ENCODE peak calls at places on chromosomes 1 and 21, in seven cellular contexts. K, Z, G, J, V, A and U are unnamed samples.

GRCh38 chr1:26276432-26276838 is 3.5 kb upstream of the SH3BGRL3 start:
- DNase-seq in G (no peak), J (no peak), Z (no peak), A (no peak), K (no peak), V (no peak), U (no peak)

GRCh38 chr1:160400284-160400645 is at the start of gene VANGL2:
- DNase-seq in Z (peak), K (peak), A (no peak), J (peak), G (peak), V (no peak), U (peak)

GRCh38 chr1:20496241-20496661 is 10.2 kb upstream of the CAMK2N1 start:
- DNase-seq in Z (no peak), J (no peak), V (no peak), A (no peak), G (peak), K (no peak), U (no peak)

GRCh38 chr1:203573730-203574129 is 52.9 kb upstream of the ATP2B4 start:
- DNase-seq in J (no peak), A (no peak), G (no peak), K (no peak), V (no peak), Z (no peak), U (no peak)

GRCh38 chr1:63713627-63714481 is 60.0 kb upstream of the ROR1 start:
- DNase-seq in G (peak), K (no peak), A (no peak), V (no peak), Z (no peak), J (no peak), U (no peak)

GRCh38 chr1:36847186-36847585 is 187.1 kb downstream of the GRIK3 start:
- DNase-seq in G (no peak), A (no peak), K (no peak), J (no peak), Z (no peak), V (no peak), U (no peak)

GRCh38 chr21:44920694-44921604 is at the start of gene ITGB2:
- DNase-seq in K (peak), Z (no peak), A (no peak), J (peak), G (no peak), V (no peak), U (no peak)

GRCh38 chr1:194309697-194310096 is 1123.3 kb upstream of the B3GALT2 start:
- DNase-seq in J (no peak), Z (no peak), G (no peak), A (no peak), K (no peak), V (no peak), U (no peak)

GRCh38 chr1:44170281-44170823 is 28.9 kb upstream of the KLF18 start:
- DNase-seq in J (no peak), G (peak), V (no peak), A (no peak), Z (no peak), K (no peak), U (no peak)
- TF ChIP-seq CTCF in J (no peak), G (peak), V (no peak), A (no peak), Z (no peak), K (no peak), U (no peak)

DNA sequence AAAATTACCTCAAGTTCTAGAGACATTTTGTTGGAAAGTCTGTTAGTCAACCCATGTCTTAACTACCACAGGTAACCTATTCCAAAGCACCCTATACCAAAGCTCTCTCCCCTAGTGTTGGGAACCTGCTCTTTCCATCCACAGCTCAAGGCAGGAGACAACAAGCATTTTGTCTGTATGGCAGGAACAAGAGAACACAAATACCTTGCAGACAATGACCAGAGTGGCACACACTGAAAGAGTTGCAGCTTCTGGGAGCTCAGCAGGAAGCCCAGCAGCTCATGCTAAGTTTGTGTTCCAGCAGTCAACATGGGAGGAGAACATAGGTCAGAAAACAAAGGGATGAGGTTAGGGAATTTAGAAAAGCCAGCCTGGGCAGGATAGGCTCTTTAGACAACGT is 300.8 kb downstream of the HHIPL2 start:
- DNase-seq in K (no peak), Z (no peak), V (peak), J (no peak), G (no peak), A (no peak), U (no peak)
- TF ChIP-seq CTCF in K (no peak), Z (no peak), V (no peak), J (no peak), G (no peak), A (no peak), U (no peak)

DNA sequence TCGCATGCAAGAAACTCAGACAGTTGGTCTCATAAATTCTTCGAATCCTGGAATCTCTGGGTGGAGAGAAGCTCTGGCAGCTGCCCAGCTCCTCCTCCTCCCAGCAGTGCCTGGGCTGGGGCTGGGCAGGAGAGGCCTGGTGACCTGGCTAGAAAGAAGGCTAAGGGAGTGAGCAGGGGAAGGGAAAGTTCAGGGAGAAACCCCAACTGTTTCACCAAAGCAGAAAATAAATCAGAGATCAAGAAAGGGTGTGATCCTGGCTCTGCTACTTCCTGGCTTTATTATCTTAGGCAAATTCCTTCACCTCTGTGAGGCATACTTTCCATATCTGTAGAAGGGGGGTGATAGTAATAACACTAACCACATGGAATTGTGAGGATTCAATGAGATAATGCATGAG is 8.8 kb upstream of the COL16A1 start:
- DNase-seq in J (no peak), A (no peak), G (peak), V (no peak), K (no peak), Z (no peak), U (no peak)
- TF ChIP-seq CTCF in J (no peak), A (no peak), G (no peak), V (no peak), K (no peak), Z (no peak), U (no peak)

GRCh38 chr1:220917535-220918209 is 38.4 kb downstream of the HLX start:
- DNase-seq in V (no peak), G (no peak), A (no peak), K (no peak), Z (no peak), J (no peak), U (no peak)
- TF ChIP-seq CTCF in V (no peak), G (no peak), A (no peak), K (no peak), Z (no peak), J (no peak), U (no peak)

GRCh38 chr1:220217383-220217988 is 54.8 kb downstream of the RAB3GAP2 start:
- DNase-seq in K (no peak), A (no peak), G (peak), J (peak), Z (no peak), V (no peak), U (no peak)
- TF ChIP-seq CTCF in K (peak), A (no peak), G (peak), J (peak), Z (peak), V (no peak), U (peak)